ENCODE peak calls at places on chromosomes 3 and 15, in seven cellular contexts. S is left lung, J is GM12865, R is AG09319, H is stomach, P is BJ, T is GM23338. K is an unnamed sample.
A peak's percentile ranks its signal among the peaks of the same experiment; 100 is the strongest.

GRCh38 chr3:59480486-59480995 is 430.7 kb upstream of the CFAP20DC start:
- DNase-seq in S (no peak), J (peak; percentile 91), R (peak; percentile 10), H (no peak), P (peak; percentile 19), T (no peak), K (no peak)

GRCh38 chr3:27724459-27725197 is 2.5 kb upstream of the EOMES start:
- DNase-seq in S (no peak), J (no peak), R (no peak), H (no peak), P (no peak), T (peak; percentile 46), K (no peak)

GRCh38 chr3:46669191-46669999 is 24.1 kb downstream of the ALS2CL start:
- DNase-seq in S (peak; percentile 41), J (no peak), R (no peak), H (peak; percentile 10), P (no peak), T (no peak), K (peak; percentile 14)

GRCh38 chr3:106813742-106814141 is 563.5 kb upstream of the CCDC54 start:
- DNase-seq in S (no peak), J (no peak), R (no peak), H (no peak), P (no peak), T (no peak), K (no peak)

GRCh38 chr15:73004462-73004861 is 47.8 kb upstream of the NEO1 start:
- DNase-seq in S (no peak), J (no peak), R (no peak), H (no peak), P (no peak), T (no peak), K (no peak)

GRCh38 chr15:78620839-78621421 is at the start of gene CHRNA3:
- DNase-seq in S (no peak), J (no peak), R (no peak), H (peak; percentile 9), P (no peak), T (peak; percentile 64), K (no peak)

GRCh38 chr3:64505419-64505818 is 182.4 kb downstream of the ADAMTS9 start:
- DNase-seq in S (no peak), J (peak; percentile 15), R (no peak), H (no peak), P (no peak), T (no peak), K (no peak)

GRCh38 chr15:92343869-92344643 is 49.6 kb upstream of the ST8SIA2 start:
- DNase-seq in S (no peak), J (no peak), R (no peak), H (no peak), P (no peak), T (peak; percentile 60), K (no peak)

GRCh38 chr15:70699873-70700272 is 63.5 kb downstream of the UACA start:
- DNase-seq in S (no peak), J (no peak), R (no peak), H (no peak), P (no peak), T (no peak), K (no peak)

GRCh38 chr3:72152551-72153476 is 367.9 kb upstream of the PROK2 start:
- DNase-seq in S (no peak), J (no peak), R (peak; percentile 42), H (peak; percentile 91), P (no peak), T (no peak), K (no peak)

GRCh38 chr3:106573605-106574004 is 704.8 kb upstream of the CBLB start:
- DNase-seq in S (no peak), J (no peak), R (no peak), H (no peak), P (no peak), T (no peak), K (no peak)

GRCh38 chr3:13785351-13785750 is 94.5 kb downstream of the WNT7A start:
- DNase-seq in S (no peak), J (no peak), R (no peak), H (no peak), P (no peak), T (peak; percentile 24), K (no peak)

GRCh38 chr3:125594581-125595011 is 701 bp downstream of the OSBPL11 start:
- DNase-seq in S (peak; percentile 78), J (peak; percentile 22), R (no peak), H (no peak), P (peak; percentile 2), T (peak; percentile 17), K (no peak)

GRCh38 chr3:170432416-170432815 is 13.7 kb downstream of the CLDN11 start:
- DNase-seq in S (no peak), J (no peak), R (no peak), H (no peak), P (no peak), T (no peak), K (no peak)

GRCh38 chr3:170428095-170428494 is 9.4 kb downstream of the CLDN11 start:
- DNase-seq in S (no peak), J (no peak), R (no peak), H (no peak), P (no peak), T (no peak), K (no peak)

GRCh38 chr3:170426240-170426797 is 7.7 kb downstream of the CLDN11 start:
- DNase-seq in S (no peak), J (no peak), R (no peak), H (no peak), P (no peak), T (no peak), K (no peak)

GRCh38 chr3:170429050-170429449 is 10.4 kb downstream of the CLDN11 start:
- DNase-seq in S (no peak), J (peak; percentile 54), R (no peak), H (no peak), P (no peak), T (no peak), K (no peak)

DNA sequence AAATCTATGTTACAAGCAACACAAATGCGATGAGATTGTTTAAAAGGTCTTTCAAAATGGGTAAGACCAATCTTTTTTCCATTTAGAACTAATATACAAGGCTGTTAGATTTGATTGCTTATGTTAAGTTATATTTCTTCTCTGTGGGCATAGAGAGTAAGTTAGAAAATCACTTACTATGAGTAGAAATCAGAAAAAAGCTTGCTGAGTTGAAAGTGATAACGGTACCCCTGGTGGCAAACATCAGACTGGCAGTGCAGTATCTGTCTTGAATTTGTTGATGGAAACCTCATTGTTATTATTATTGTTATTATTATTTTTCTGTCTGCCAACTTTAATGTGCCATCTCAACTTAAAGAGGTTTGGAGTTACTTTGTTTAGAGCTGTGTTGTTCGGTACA is 12.4 kb downstream of the CLDN11 start:
- DNase-seq in S (no peak), J (no peak), R (no peak), H (no peak), P (no peak), T (no peak), K (no peak)
- TF ChIP-seq CTCF in S (no peak), J (no peak), R (no peak), H (no peak), P (no peak), T (peak; percentile 44), K (no peak)

DNA sequence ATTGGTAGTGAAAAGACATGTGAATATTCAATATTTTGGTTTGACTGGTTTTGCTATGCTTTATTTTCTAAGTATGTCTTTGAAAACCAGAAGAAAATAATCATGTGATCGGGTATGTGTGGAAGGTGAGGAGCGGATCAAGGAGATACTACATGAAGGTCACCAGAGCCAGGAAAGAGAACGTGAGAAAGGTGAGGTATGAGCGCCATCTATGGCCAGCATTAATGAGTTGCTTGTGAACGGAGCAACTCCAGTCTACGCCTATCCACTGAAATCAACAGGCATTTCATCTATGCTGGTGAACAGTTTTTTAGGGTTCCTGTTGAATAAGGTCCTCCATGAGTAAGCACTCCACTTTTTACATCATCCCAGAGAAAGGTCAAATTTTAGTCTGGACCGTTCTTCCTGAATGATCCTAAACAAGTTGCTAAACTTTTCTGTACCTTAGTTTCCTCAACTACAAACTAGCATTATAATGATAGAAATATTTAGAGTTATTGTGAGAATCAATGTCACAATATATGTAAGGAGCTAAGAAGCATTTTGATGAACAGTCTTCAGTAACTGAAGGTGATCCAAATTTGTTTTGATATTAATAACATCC is 1435.2 kb upstream of the CADM2 start:
- DNase-seq in S (no peak), J (peak; percentile 71), R (no peak), H (no peak), P (no peak), T (peak; percentile 88), K (no peak)
- TF ChIP-seq CTCF in S (peak; percentile 38), J (peak; percentile 55), R (peak; percentile 3), H (no peak), P (no peak), T (peak; percentile 77), K (no peak)

GRCh38 chr3:10334461-10334860 is 13.5 kb upstream of the SEC13 start:
- DNase-seq in S (no peak), J (no peak), R (no peak), H (no peak), P (no peak), T (peak; percentile 60), K (no peak)
- TF ChIP-seq CTCF in S (no peak), J (no peak), R (peak; percentile 11), H (no peak), P (peak; percentile 34), T (peak; percentile 57), K (no peak)

GRCh38 chr3:196174652-196175051 is 36.5 kb downstream of the ZDHHC19 start:
- DNase-seq in S (peak; percentile 4), J (no peak), R (no peak), H (no peak), P (no peak), T (no peak), K (no peak)

GRCh38 chr3:196166741-196167140 is 44.5 kb downstream of the ZDHHC19 start:
- DNase-seq in S (no peak), J (no peak), R (no peak), H (no peak), P (no peak), T (no peak), K (no peak)

GRCh38 chr3:196165850-196166249 is 45.4 kb downstream of the ZDHHC19 start:
- DNase-seq in S (peak; percentile 10), J (no peak), R (no peak), H (no peak), P (no peak), T (no peak), K (no peak)

GRCh38 chr3:196168808-196169391 is 42.3 kb downstream of the ZDHHC19 start:
- DNase-seq in S (peak; percentile 33), J (no peak), R (no peak), H (peak; percentile 82), P (no peak), T (no peak), K (no peak)

DNA sequence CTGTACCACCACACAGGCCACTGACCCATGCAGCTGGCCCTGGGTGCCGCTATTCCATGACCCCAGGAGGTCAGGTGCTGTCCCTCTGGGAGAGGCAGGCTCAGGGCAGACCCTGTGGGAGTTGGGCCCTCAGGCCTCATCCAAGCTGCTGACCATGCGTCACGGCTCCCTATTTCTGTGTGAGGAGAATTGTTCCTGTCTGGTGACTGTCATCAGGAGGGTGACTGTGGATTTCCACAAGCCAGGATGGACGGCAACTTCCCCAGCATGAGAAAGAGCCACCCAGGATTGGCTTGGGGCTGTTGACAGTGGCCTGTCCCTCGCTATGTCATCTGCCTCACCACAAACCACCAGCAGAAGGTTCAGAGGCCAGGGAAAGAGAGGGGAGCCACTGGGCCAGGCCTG is 41.4 kb downstream of the ZDHHC19 start:
- DNase-seq in S (peak; percentile 80), J (no peak), R (no peak), H (no peak), P (no peak), T (no peak), K (no peak)
- TF ChIP-seq CTCF in S (no peak), J (no peak), R (no peak), H (no peak), P (no peak), T (no peak), K (no peak)

K was measured in omental fat pad.